ENCODE peak calls at places on chromosomes 6 and 20, in four cellular contexts. L is transverse colon, E is upper lobe of left lung, M is prostate gland. V is an unnamed sample.

GRCh38 chr6:28923318-28924102 is at the start of gene TRIM27:
- DNase-seq in L (peak), M (peak), E (peak), V (peak)

GRCh38 chr6:41302638-41303037 is 16.2 kb upstream of the TREM1 start:
- DNase-seq in L (no peak), M (no peak), E (no peak), V (no peak)

GRCh38 chr20:61839912-61840441 is 225.7 kb downstream of the TAF4 start:
- DNase-seq in M (no peak), E (no peak), L (no peak), V (no peak)

GRCh38 chr20:12605751-12606150 is 403.0 kb upstream of the SPTLC3 start:
- DNase-seq in L (no peak), M (no peak), E (no peak), V (no peak)

GRCh38 chr6:5401845-5402738 is 140.8 kb downstream of the FARS2 start:
- DNase-seq in L (no peak), E (no peak), M (no peak), V (no peak)

GRCh38 chr6:144953552-144954240 is 668.6 kb downstream of the UTRN start:
- DNase-seq in M (no peak), E (no peak), L (no peak), V (no peak)

GRCh38 chr20:42549496-42549895 is 640.2 kb downstream of the PTPRT start:
- DNase-seq in E (no peak), L (no peak), M (no peak), V (no peak)

GRCh38 chr20:62557425-62557824 is 81.6 kb upstream of the GATA5 start:
- DNase-seq in E (peak), L (no peak), M (no peak), V (no peak)

GRCh38 chr6:131923356-131923755 is 27.8 kb downstream of the CCN2 start:
- DNase-seq in E (no peak), L (peak), M (peak), V (peak)

GRCh38 chr20:63290677-63291472 is 2.1 kb upstream of the COL20A1 start:
- DNase-seq in E (peak), M (no peak), L (peak), V (no peak)

GRCh38 chr6:167350731-167351655 is 26.1 kb downstream of the TTLL2 start:
- DNase-seq in M (peak), E (peak), L (peak), V (peak)
- TF ChIP-seq POLR2AphosphoS5 in M (peak), E (no peak), L (no peak), V (no peak)

GRCh38 chr6:69895396-69895795 is 29.0 kb downstream of the COL19A1 start:
- DNase-seq in E (no peak), L (no peak), M (no peak), V (no peak)

GRCh38 chr6:69888842-69889590 is 22.7 kb downstream of the COL19A1 start:
- DNase-seq in E (no peak), L (no peak), M (no peak), V (no peak)

GRCh38 chr6:69894578-69895347 is 28.4 kb downstream of the COL19A1 start:
- DNase-seq in E (no peak), M (peak), L (no peak), V (no peak)
- TF ChIP-seq POLR2AphosphoS5 in E (no peak), M (peak), L (no peak), V (no peak)

DNA sequence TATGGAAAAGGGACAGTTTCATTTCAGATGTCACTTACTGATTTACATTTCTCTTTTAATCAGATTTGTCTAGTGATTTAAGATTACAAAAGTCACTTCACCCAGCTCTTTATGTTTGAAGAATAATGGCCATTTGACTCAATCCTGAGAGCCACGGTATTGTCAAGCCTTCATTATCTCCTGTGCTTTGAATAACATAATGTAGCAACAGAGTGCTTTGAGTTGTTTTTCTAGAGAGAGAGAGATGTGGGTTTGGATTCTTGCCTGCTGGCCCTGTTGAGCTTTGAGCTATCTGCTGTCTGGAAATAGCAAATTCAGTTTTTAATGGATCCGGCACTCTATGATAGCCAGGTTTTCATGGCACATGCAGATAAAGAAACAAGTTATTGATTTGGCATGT is 478.4 kb upstream of the SOX4 start:
- DNase-seq in L (no peak), E (no peak), M (no peak), V (no peak)
- TF ChIP-seq POLR2AphosphoS5 in L (no peak), E (no peak), M (no peak), V (no peak)

GRCh38 chr6:151885234-151885633 is 77.8 kb downstream of the ESR1 start:
- DNase-seq in M (no peak), L (no peak), E (no peak), V (no peak)
- TF ChIP-seq POLR2AphosphoS5 in M (no peak), L (no peak), E (no peak), V (no peak)

GRCh38 chr6:95946906-95947305 is 68.9 kb upstream of the FUT9 start:
- DNase-seq in E (no peak), L (no peak), M (no peak), V (no peak)
- TF ChIP-seq POLR2AphosphoS5 in E (no peak), L (no peak), M (no peak), V (no peak)

GRCh38 chr6:89840538-89840937 is 10.9 kb downstream of the CASP8AP2 start:
- DNase-seq in M (no peak), E (no peak), L (no peak), V (no peak)
- TF ChIP-seq POLR2AphosphoS5 in M (no peak), E (no peak), L (no peak), V (no peak)

GRCh38 chr6:53159558-53159957 is 10.9 kb upstream of the GCM1 start:
- DNase-seq in E (no peak), L (no peak), M (no peak), V (no peak)

GRCh38 chr6:53165333-53165732 is 16.7 kb upstream of the GCM1 start:
- DNase-seq in E (no peak), L (no peak), M (no peak), V (no peak)

DNA sequence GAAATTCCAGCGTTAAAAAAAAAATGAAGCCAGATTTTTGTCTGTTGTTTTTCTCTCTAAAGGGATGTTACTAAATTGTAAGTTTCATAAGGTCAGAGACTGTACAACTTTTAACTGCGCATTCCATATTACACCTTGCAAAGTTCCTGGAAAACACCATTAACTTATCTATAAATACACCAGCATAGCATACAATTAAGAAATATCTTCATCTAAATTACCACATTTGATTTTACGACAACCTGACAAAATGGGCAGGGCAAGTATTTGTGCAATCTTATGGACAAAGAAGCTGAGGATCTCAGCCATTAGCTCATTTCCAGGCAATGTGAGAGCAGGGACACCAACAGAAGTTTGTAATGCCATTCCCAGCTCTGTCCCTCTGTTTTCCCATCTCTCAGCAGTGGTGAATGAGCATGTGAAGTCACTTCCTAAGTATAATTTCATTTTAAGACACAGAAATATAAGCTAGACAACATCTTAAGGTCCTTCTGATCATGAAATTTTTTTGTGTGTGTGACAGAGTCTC is 12.9 kb upstream of the GCM1 start:
- DNase-seq in M (no peak), E (no peak), L (no peak), V (no peak)
- TF ChIP-seq POLR2AphosphoS5 in M (no peak), E (no peak), L (no peak), V (no peak)

DNA sequence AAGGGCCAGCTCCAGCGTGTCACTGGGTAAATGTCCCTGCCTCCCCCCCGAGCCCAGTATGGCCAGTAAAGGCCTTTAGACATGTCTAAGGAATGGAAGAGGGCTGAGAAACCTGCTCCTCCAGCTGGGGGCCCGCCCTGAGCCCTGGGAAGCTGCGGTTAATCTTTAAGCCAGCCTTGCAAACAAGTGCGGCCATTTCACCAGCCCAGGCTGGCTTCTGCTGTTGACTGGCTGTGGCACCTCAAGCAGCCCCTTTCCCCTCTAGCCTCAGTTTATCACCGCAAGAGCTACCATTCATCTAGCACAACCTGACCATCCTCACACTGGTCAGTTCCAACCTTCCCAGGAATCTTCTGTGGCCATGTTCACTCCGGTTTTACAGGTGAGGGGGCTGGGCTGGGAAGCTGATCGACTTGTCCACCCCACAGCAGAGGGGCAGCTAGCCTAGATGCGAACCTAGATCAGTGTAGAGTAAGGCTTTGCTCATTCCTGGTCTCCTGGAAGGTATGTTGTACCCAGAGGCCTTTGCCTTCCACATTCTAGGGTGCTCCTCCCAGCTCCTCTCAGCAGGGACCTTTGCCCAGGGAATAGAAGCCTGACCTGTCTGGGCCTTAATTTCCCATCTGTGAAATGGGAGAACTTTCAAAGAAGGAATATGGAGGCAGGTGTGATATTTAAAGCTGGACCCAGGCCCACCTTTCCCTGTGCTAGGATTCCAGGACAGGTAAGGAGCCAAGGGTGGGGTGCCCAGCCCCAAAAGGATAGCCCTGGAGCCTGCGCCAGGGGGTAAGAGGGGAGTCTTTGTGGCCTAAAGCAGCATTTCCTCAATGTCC is 1.2 kb upstream of the SRC start:
- DNase-seq in M (peak), E (peak), L (peak), V (peak)
- TF ChIP-seq POLR2AphosphoS5 in M (peak), E (peak), L (peak), V (no peak)

GRCh38 chr20:5168582-5169396 is 42.0 kb downstream of the CDS2 start:
- DNase-seq in L (no peak), E (no peak), M (no peak), V (no peak)
- TF ChIP-seq POLR2AphosphoS5 in L (no peak), E (peak), M (no peak), V (no peak)

V was measured in sigmoid colon.